ENCODE peak calls at places on chromosome 3, in nine cellular contexts. M is left lung, R is endothelial cell, C is T-helper 17 cell, L is psoas muscle, K is NCI-H2029, E is cardiac fibroblast, J is H7, A is substantia nigra. Q is an unnamed sample.

GRCh38 chr3:129233538-129233937 is 15.9 kb upstream of the COPG1 start:
- DNase-seq in C (no peak), K (no peak), E (no peak), R (no peak), J (no peak), M (peak), A (peak), L (no peak), Q (peak)

GRCh38 chr3:55485208-55485791 is 1.8 kb downstream of the WNT5A start:
- DNase-seq in L (peak), C (no peak), K (peak), J (peak), M (peak), E (peak), A (peak), R (peak), Q (peak)

GRCh38 chr3:121431717-121432517 is 113.9 kb downstream of the POLQ start:
- DNase-seq in C (no peak), K (peak), E (peak), J (no peak), M (no peak), A (no peak), R (no peak), L (no peak), Q (no peak)

GRCh38 chr3:48187579-48188265 is 495 bp downstream of the CDC25A start:
- DNase-seq in C (no peak), R (peak), K (no peak), J (peak), L (no peak), A (no peak), E (peak), M (no peak), Q (peak)

GRCh38 chr3:173825731-173826130 is 428.2 kb downstream of the NLGN1 start:
- DNase-seq in R (no peak), M (no peak), L (no peak), E (no peak), K (no peak), C (no peak), J (no peak), A (no peak), Q (no peak)

GRCh38 chr3:12707425-12707824 is 43.5 kb upstream of the RAF1 start:
- DNase-seq in L (peak), E (peak), C (no peak), J (no peak), A (no peak), R (no peak), M (no peak), K (no peak), Q (no peak)

GRCh38 chr3:177441281-177441812 is 244.1 kb upstream of the TBL1XR1 start:
- DNase-seq in L (no peak), R (no peak), C (no peak), K (no peak), M (no peak), A (no peak), J (no peak), E (no peak), Q (no peak)

GRCh38 chr3:184354121-184354728 is 7.2 kb downstream of the CLCN2 start:
- DNase-seq in E (peak), A (peak), K (no peak), M (peak), C (peak), L (peak), J (peak), R (peak), Q (peak)

GRCh38 chr3:124886168-124887051 is 755 bp downstream of the ITGB5 start:
- DNase-seq in J (peak), K (peak), M (peak), E (peak), C (peak), A (peak), L (peak), R (peak), Q (peak)